ENCODE peak calls at places on chromosomes 5 and 9, in four cellular contexts. H is A549, C is breast epithelium, P is HCT116. E is an unnamed sample.

GRCh38 chr9:121292801-121293241 is 24.9 kb downstream of the GSN start:
- DNase-seq in H (no peak), C (no peak), P (no peak), E (no peak)

GRCh38 chr5:57408285-57408684 is 74.3 kb downstream of the ACTBL2 start:
- DNase-seq in H (no peak), C (no peak), P (no peak), E (no peak)

GRCh38 chr5:91109634-91110033 is 273.5 kb downstream of the ARRDC3 start:
- DNase-seq in H (no peak), C (no peak), P (no peak), E (no peak)

GRCh38 chr9:94553029-94553938 is 1.6 kb upstream of the PCAT7 start:
- DNase-seq in H (peak), C (no peak), P (no peak), E (no peak)

GRCh38 chr5:166441-167372 is 24.6 kb upstream of the LRRC14B start:
- DNase-seq in H (no peak), C (no peak), P (no peak), E (peak)

GRCh38 chr5:111278824-111279504 is 54.8 kb downstream of the CAMK4 start:
- DNase-seq in H (peak), C (peak), P (peak), E (peak)

GRCh38 chr5:140966293-140967225 is at the start of gene PCDHAC2:
- DNase-seq in H (peak), C (peak), P (peak), E (peak)

GRCh38 chr5:73296772-73297171 is 123.8 kb downstream of the TMEM174 start:
- DNase-seq in H (no peak), C (no peak), P (no peak), E (no peak)

GRCh38 chr9:121634800-121635261 is 16.6 kb upstream of the DAB2IP start:
- DNase-seq in H (peak), C (no peak), P (no peak), E (no peak)

GRCh38 chr9:117704024-117704575 is at the start of gene TLR4:
- DNase-seq in H (no peak), C (peak), P (no peak), E (peak)

GRCh38 chr9:125750656-125751035 is 3.5 kb downstream of the PBX3 start:
- DNase-seq in H (no peak), C (no peak), P (no peak), E (no peak)

GRCh38 chr5:77066823-77067442 is 20.2 kb downstream of the ZBED3 start:
- DNase-seq in H (no peak), C (no peak), P (no peak), E (peak)

GRCh38 chr9:88280816-88281382 is 107.3 kb upstream of the SPIN1 start:
- DNase-seq in H (peak), C (no peak), P (no peak), E (no peak)

GRCh38 chr9:30943446-30944232 is 1440.8 kb upstream of the ACO1 start:
- DNase-seq in H (no peak), C (no peak), P (no peak), E (no peak)

GRCh38 chr9:130008577-130008976 is 34.4 kb downstream of the FNBP1 start:
- DNase-seq in H (no peak), C (no peak), P (no peak), E (no peak)

GRCh38 chr9:81671880-81672280 is 17.5 kb downstream of the TLE1 start:
- DNase-seq in H (no peak), C (peak), P (no peak), E (peak)

GRCh38 chr5:8691221-8691620 is 822.3 kb downstream of the MTRR start:
- DNase-seq in H (no peak), C (no peak), P (no peak), E (no peak)

GRCh38 chr5:157106668-157107461 is 2.0 kb downstream of the HAVCR2 start:
- DNase-seq in H (no peak), C (no peak), P (no peak), E (peak)

GRCh38 chr9:35253075-35253474 is 91.3 kb downstream of the UNC13B start:
- DNase-seq in H (no peak), C (no peak), P (no peak), E (no peak)

GRCh38 chr5:172983542-172984243 is at the start of gene ATP6V0E1:
- DNase-seq in H (peak), C (peak), P (peak), E (peak)

GRCh38 chr5:100902406-100903035 is 561 bp downstream of the ST8SIA4 start:
- DNase-seq in H (peak), C (no peak), P (no peak), E (no peak)

GRCh38 chr9:133100518-133101355 is 20.3 kb downstream of the RALGDS start:
- DNase-seq in H (no peak), C (no peak), P (no peak), E (no peak)

GRCh38 chr9:98719055-98719454 is 10.3 kb upstream of the GABBR2 start:
- DNase-seq in H (no peak), C (no peak), P (no peak), E (no peak)

GRCh38 chr9:120877276-120878034 is 467 bp upstream of the PHF19 start:
- DNase-seq in H (peak), C (no peak), P (no peak), E (peak)

GRCh38 chr9:104264431-104264830 is 170.3 kb downstream of the SMC2 start:
- DNase-seq in H (no peak), C (no peak), P (no peak), E (no peak)

GRCh38 chr9:16221822-16222547 is 648.5 kb downstream of the BNC2 start:
- DNase-seq in H (no peak), C (no peak), P (no peak), E (no peak)

GRCh38 chr5:168600409-168600808 is 21.2 kb upstream of the PANK3 start:
- DNase-seq in H (no peak), C (no peak), P (no peak), E (no peak)

GRCh38 chr5:125483609-125484008 is 737.2 kb upstream of the ZNF608 start:
- DNase-seq in H (no peak), C (no peak), P (no peak), E (no peak)

GRCh38 chr5:87411586-87412416 is 929 bp downstream of the CCNH start:
- DNase-seq in H (peak), C (peak), P (peak), E (peak)

GRCh38 chr5:128254789-128255188 is 171.2 kb downstream of the SLC12A2 start:
- DNase-seq in H (no peak), C (no peak), P (no peak), E (no peak)

GRCh38 chr9:18385676-18386075 is 88.3 kb upstream of the ADAMTSL1 start:
- DNase-seq in H (no peak), C (no peak), P (no peak), E (no peak)

GRCh38 chr5:472076-472655 is 29.2 kb downstream of the EXOC3 start:
- DNase-seq in H (no peak), C (no peak), P (no peak), E (no peak)

GRCh38 chr5:15693036-15693728 is 193.2 kb downstream of the FBXL7 start:
- DNase-seq in H (no peak), C (no peak), P (no peak), E (no peak)

GRCh38 chr9:121651295-121652036 is at the start of gene DAB2IP:
- DNase-seq in H (no peak), C (no peak), P (no peak), E (peak)

GRCh38 chr5:42991477-42992034 is 48.6 kb downstream of the ANXA2R start:
- DNase-seq in H (no peak), C (no peak), P (no peak), E (no peak)

GRCh38 chr5:170971-171800 is 20.1 kb upstream of the LRRC14B start:
- DNase-seq in H (no peak), C (no peak), P (no peak), E (peak)

GRCh38 chr9:133460405-133461175 is 812 bp downstream of the CACFD1 start:
- DNase-seq in H (peak), C (peak), P (no peak), E (peak)

GRCh38 chr9:111613436-111614040 is 14.1 kb upstream of the PTGR1 start:
- DNase-seq in H (peak), C (no peak), P (no peak), E (no peak)

GRCh38 chr5:105670586-105670985 is 2000.2 kb downstream of the EFNA5 start:
- DNase-seq in H (peak), C (no peak), P (no peak), E (no peak)

GRCh38 chr5:142108432-142109355 is at the start of gene NDFIP1:
- DNase-seq in H (peak), C (peak), P (peak), E (peak)
- TF ChIP-seq POLR2A in H (peak), C (peak), P (peak), E (peak)

GRCh38 chr5:159866093-159866492 is 50.2 kb upstream of the ADRA1B start:
- DNase-seq in H (no peak), C (no peak), P (no peak), E (no peak)
- H3K4me3 ChIP-seq in H (no peak), C (no peak), P (no peak), E (no peak)

DNA sequence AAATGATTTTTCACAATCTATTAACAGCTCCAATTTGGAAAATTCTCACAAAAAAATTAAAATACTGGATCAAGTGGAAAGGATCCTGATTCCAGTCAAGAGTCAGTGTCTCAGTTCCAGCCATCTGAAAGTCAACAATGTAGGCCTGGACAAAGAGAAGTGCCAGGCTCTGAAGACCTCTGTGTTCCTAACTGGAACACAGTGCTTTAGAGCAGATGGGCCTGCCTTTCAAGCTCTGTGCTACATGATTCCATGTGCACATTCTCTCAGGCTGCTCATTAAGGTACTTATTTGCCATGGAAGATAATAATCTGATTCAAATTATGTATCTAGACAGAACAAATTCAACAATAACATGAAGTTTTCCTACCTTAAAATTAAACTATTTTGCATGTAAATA is 30.2 kb upstream of the ALDH1A1 start:
- DNase-seq in H (peak), C (no peak), P (no peak), E (no peak)
- TF ChIP-seq POLR2A in H (no peak), C (no peak), P (no peak), E (no peak)

GRCh38 chr5:176381979-176382378 is 6.4 kb downstream of the NOP16 start:
- DNase-seq in H (no peak), C (no peak), P (no peak), E (no peak)
- H3K4me3 ChIP-seq in H (no peak), C (no peak), P (no peak), E (no peak)

GRCh38 chr9:128919409-128919808 is 1.4 kb upstream of the PHYHD1 start:
- DNase-seq in H (no peak), C (no peak), P (no peak), E (no peak)

GRCh38 chr9:128923493-128923883 is 2.7 kb downstream of the PHYHD1 start:
- DNase-seq in H (no peak), C (no peak), P (no peak), E (no peak)

GRCh38 chr9:128921881-128922763 is 1.3 kb downstream of the PHYHD1 start:
- DNase-seq in H (no peak), C (peak), P (no peak), E (peak)

GRCh38 chr9:128918921-128919320 is 1.9 kb upstream of the PHYHD1 start:
- DNase-seq in H (no peak), C (no peak), P (no peak), E (no peak)

GRCh38 chr9:128920381-128921058 is at the start of gene PHYHD1:
- DNase-seq in H (no peak), C (peak), P (no peak), E (peak)
- TF ChIP-seq POLR2A in H (no peak), C (no peak), P (no peak), E (peak)

GRCh38 chr5:83991566-83992224 is 271.0 kb upstream of the HAPLN1 start:
- DNase-seq in H (no peak), C (no peak), P (no peak), E (no peak)

GRCh38 chr5:83983852-83984251 is 263.2 kb upstream of the HAPLN1 start:
- DNase-seq in H (no peak), C (no peak), P (no peak), E (no peak)

GRCh38 chr5:83987513-83988292 is 267.0 kb upstream of the HAPLN1 start:
- DNase-seq in H (no peak), C (no peak), P (no peak), E (no peak)

GRCh38 chr5:83993803-83994202 is 273.1 kb upstream of the HAPLN1 start:
- DNase-seq in H (no peak), C (no peak), P (no peak), E (no peak)

GRCh38 chr5:83988293-83988685 is 267.6 kb upstream of the HAPLN1 start:
- DNase-seq in H (no peak), C (no peak), P (no peak), E (no peak)
- H3K4me3 ChIP-seq in H (no peak), C (no peak), P (no peak), E (no peak)

GRCh38 chr9:110316255-110316921 is 21.3 kb downstream of the TXNDC8 start:
- DNase-seq in H (no peak), C (no peak), P (no peak), E (no peak)
- TF ChIP-seq POLR2A in H (no peak), C (no peak), P (no peak), E (no peak)

GRCh38 chr5:78642701-78643100 is 5.9 kb downstream of the LHFPL2 start:
- DNase-seq in H (no peak), C (no peak), P (no peak), E (no peak)

GRCh38 chr5:78647411-78647818 is 1.2 kb downstream of the LHFPL2 start:
- DNase-seq in H (peak), C (no peak), P (no peak), E (peak)

GRCh38 chr5:78647838-78648358 is 674 bp downstream of the LHFPL2 start:
- DNase-seq in H (peak), C (peak), P (no peak), E (peak)

GRCh38 chr5:78644129-78644528 is 4.4 kb downstream of the LHFPL2 start:
- DNase-seq in H (no peak), C (no peak), P (no peak), E (no peak)

DNA sequence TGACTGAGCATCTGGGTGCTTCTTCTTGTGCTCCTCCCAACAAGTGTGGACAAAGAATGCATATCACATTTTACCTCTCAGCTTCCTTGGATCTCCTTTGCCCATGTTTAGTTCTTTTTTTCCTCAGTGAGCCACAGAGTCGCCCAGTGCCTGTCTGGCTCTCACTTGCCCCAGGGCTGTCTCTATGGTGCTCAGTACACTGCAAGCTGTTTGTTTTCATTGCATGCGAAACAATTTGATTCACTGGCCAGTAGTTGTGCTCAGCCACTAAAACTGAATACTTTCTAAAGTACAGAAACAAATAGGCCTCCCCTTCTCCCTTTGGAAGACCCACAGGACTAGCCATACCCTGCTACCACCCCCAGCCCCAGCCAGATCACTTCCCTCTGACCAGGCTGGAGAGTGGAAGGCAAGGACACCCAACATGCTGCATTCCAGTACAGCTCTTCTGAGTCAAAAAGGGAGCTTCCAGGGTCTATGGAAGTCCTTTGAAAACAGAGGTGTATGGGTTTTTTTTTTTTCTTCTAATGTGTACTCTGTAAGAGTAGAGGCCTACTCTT is 3.8 kb downstream of the LHFPL2 start:
- DNase-seq in H (no peak), C (peak), P (no peak), E (no peak)
- H3K4me3 ChIP-seq in H (no peak), C (no peak), P (no peak), E (no peak)